ENCODE peak calls at places on chromosomes 7 and 10, in ten cellular contexts. One of them, this sample, is unnamed.
A peak's percentile ranks its signal among the peaks of the same experiment; 100 is the strongest.

GRCh38 chr7:17848516-17848915 is 91.8 kb downstream of the SNX13 start:
- DNase-seq in body of pancreas: no peak
- DNase-seq in lower leg skin: no peak
- DNase-seq in psoas muscle: no peak
- DNase-seq in OCI-LY7: no peak
- DNase-seq in ovary: no peak
- DNase-seq in CD4-positive, alpha-beta memory T cell: no peak
- DNase-seq in CD8-positive, alpha-beta memory T cell: no peak
- DNase-seq in mesendoderm: peak; percentile 1
- DNase-seq in bronchial epithelial cell: no peak
- DNase-seq in this sample: no peak

GRCh38 chr10:32437334-32437733 is 8.6 kb upstream of the CCDC7 start:
- DNase-seq in body of pancreas: no peak
- DNase-seq in lower leg skin: no peak
- DNase-seq in psoas muscle: no peak
- DNase-seq in OCI-LY7: no peak
- DNase-seq in ovary: no peak
- DNase-seq in CD4-positive, alpha-beta memory T cell: no peak
- DNase-seq in CD8-positive, alpha-beta memory T cell: no peak
- DNase-seq in mesendoderm: no peak
- DNase-seq in bronchial epithelial cell: peak; percentile 42
- DNase-seq in this sample: no peak

GRCh38 chr10:118343115-118343514 is 991 bp upstream of the FAM204A start:
- DNase-seq in body of pancreas: no peak
- DNase-seq in lower leg skin: no peak
- DNase-seq in psoas muscle: no peak
- DNase-seq in OCI-LY7: no peak
- DNase-seq in ovary: no peak
- DNase-seq in CD4-positive, alpha-beta memory T cell: no peak
- DNase-seq in CD8-positive, alpha-beta memory T cell: no peak
- DNase-seq in mesendoderm: no peak
- DNase-seq in bronchial epithelial cell: peak; percentile 88
- DNase-seq in this sample: no peak

GRCh38 chr7:83985766-83986165 is 208.8 kb downstream of the SEMA3A start:
- DNase-seq in body of pancreas: no peak
- DNase-seq in lower leg skin: no peak
- DNase-seq in psoas muscle: no peak
- DNase-seq in OCI-LY7: no peak
- DNase-seq in ovary: no peak
- DNase-seq in CD4-positive, alpha-beta memory T cell: no peak
- DNase-seq in CD8-positive, alpha-beta memory T cell: no peak
- DNase-seq in mesendoderm: no peak
- DNase-seq in bronchial epithelial cell: no peak
- DNase-seq in this sample: no peak

GRCh38 chr10:131187274-131187673 is 124.2 kb downstream of the TCERG1L start:
- DNase-seq in body of pancreas: no peak
- DNase-seq in lower leg skin: peak; percentile 75
- DNase-seq in psoas muscle: no peak
- DNase-seq in OCI-LY7: no peak
- DNase-seq in ovary: no peak
- DNase-seq in CD4-positive, alpha-beta memory T cell: no peak
- DNase-seq in CD8-positive, alpha-beta memory T cell: no peak
- DNase-seq in mesendoderm: no peak
- DNase-seq in bronchial epithelial cell: no peak
- DNase-seq in this sample: no peak

GRCh38 chr10:88728107-88728763 is 22.2 kb downstream of the LIPK start:
- DNase-seq in body of pancreas: no peak
- DNase-seq in lower leg skin: no peak
- DNase-seq in psoas muscle: no peak
- DNase-seq in OCI-LY7: peak; percentile 15
- DNase-seq in ovary: no peak
- DNase-seq in CD4-positive, alpha-beta memory T cell: no peak
- DNase-seq in CD8-positive, alpha-beta memory T cell: no peak
- DNase-seq in mesendoderm: peak; percentile 92
- DNase-seq in bronchial epithelial cell: no peak
- DNase-seq in this sample: no peak

GRCh38 chr7:135410546-135410942 is 99.4 kb downstream of the CNOT4 start:
- DNase-seq in body of pancreas: no peak
- DNase-seq in lower leg skin: no peak
- DNase-seq in psoas muscle: no peak
- DNase-seq in OCI-LY7: no peak
- DNase-seq in ovary: no peak
- DNase-seq in CD4-positive, alpha-beta memory T cell: no peak
- DNase-seq in CD8-positive, alpha-beta memory T cell: no peak
- DNase-seq in mesendoderm: no peak
- DNase-seq in bronchial epithelial cell: no peak
- DNase-seq in this sample: no peak

GRCh38 chr10:99630439-99630838 is 10.2 kb upstream of the SLC25A28 start:
- DNase-seq in body of pancreas: peak; percentile 47
- DNase-seq in lower leg skin: no peak
- DNase-seq in psoas muscle: no peak
- DNase-seq in OCI-LY7: peak; percentile 33
- DNase-seq in ovary: no peak
- DNase-seq in CD4-positive, alpha-beta memory T cell: no peak
- DNase-seq in CD8-positive, alpha-beta memory T cell: no peak
- DNase-seq in mesendoderm: no peak
- DNase-seq in bronchial epithelial cell: peak; percentile 72
- DNase-seq in this sample: no peak

GRCh38 chr10:117175901-117176534 is 21.3 kb upstream of the KCNK18 start:
- DNase-seq in body of pancreas: peak; percentile 86
- DNase-seq in lower leg skin: peak; percentile 96
- DNase-seq in psoas muscle: peak; percentile 64
- DNase-seq in OCI-LY7: peak; percentile 69
- DNase-seq in ovary: peak; percentile 75
- DNase-seq in CD4-positive, alpha-beta memory T cell: peak; percentile 62
- DNase-seq in CD8-positive, alpha-beta memory T cell: peak; percentile 50
- DNase-seq in mesendoderm: peak; percentile 71
- DNase-seq in bronchial epithelial cell: peak; percentile 55
- DNase-seq in this sample: peak; percentile 15

GRCh38 chr10:71840177-71840711 is 10.8 kb downstream of the PSAP start:
- DNase-seq in body of pancreas: peak; percentile 64
- DNase-seq in lower leg skin: no peak
- DNase-seq in psoas muscle: peak; percentile 53
- DNase-seq in OCI-LY7: no peak
- DNase-seq in ovary: peak; percentile 90
- DNase-seq in CD4-positive, alpha-beta memory T cell: no peak
- DNase-seq in CD8-positive, alpha-beta memory T cell: no peak
- DNase-seq in mesendoderm: peak; percentile 99
- DNase-seq in bronchial epithelial cell: peak; percentile 62
- DNase-seq in this sample: peak; percentile 89

GRCh38 chr7:105141068-105141467 is 127.1 kb downstream of the KMT2E start:
- DNase-seq in body of pancreas: no peak
- DNase-seq in lower leg skin: no peak
- DNase-seq in psoas muscle: no peak
- DNase-seq in OCI-LY7: peak; percentile 23
- DNase-seq in ovary: no peak
- DNase-seq in CD4-positive, alpha-beta memory T cell: no peak
- DNase-seq in CD8-positive, alpha-beta memory T cell: no peak
- DNase-seq in mesendoderm: peak; percentile 66
- DNase-seq in bronchial epithelial cell: peak; percentile 17
- DNase-seq in this sample: no peak

GRCh38 chr7:149772236-149772820 is 1.1 kb downstream of the ZNF467 start:
- DNase-seq in body of pancreas: no peak
- DNase-seq in lower leg skin: peak; percentile 89
- DNase-seq in psoas muscle: peak; percentile 35
- DNase-seq in OCI-LY7: no peak
- DNase-seq in ovary: no peak
- DNase-seq in CD4-positive, alpha-beta memory T cell: peak; percentile 23
- DNase-seq in CD8-positive, alpha-beta memory T cell: no peak
- DNase-seq in mesendoderm: peak; percentile 45
- DNase-seq in bronchial epithelial cell: no peak
- DNase-seq in this sample: no peak

GRCh38 chr7:136027160-136027559 is 50.0 kb upstream of the MTPN start:
- DNase-seq in body of pancreas: no peak
- DNase-seq in lower leg skin: no peak
- DNase-seq in psoas muscle: no peak
- DNase-seq in OCI-LY7: no peak
- DNase-seq in ovary: no peak
- DNase-seq in CD4-positive, alpha-beta memory T cell: no peak
- DNase-seq in CD8-positive, alpha-beta memory T cell: no peak
- DNase-seq in mesendoderm: no peak
- DNase-seq in bronchial epithelial cell: peak; percentile 67
- DNase-seq in this sample: no peak

GRCh38 chr10:98425511-98426352 is 10.8 kb upstream of the PYROXD2 start:
- DNase-seq in body of pancreas: peak; percentile 46
- DNase-seq in lower leg skin: peak; percentile 82
- DNase-seq in psoas muscle: no peak
- DNase-seq in OCI-LY7: peak; percentile 63
- DNase-seq in ovary: no peak
- DNase-seq in CD4-positive, alpha-beta memory T cell: peak; percentile 39
- DNase-seq in CD8-positive, alpha-beta memory T cell: peak; percentile 20
- DNase-seq in mesendoderm: peak; percentile 75
- DNase-seq in bronchial epithelial cell: peak; percentile 34
- DNase-seq in this sample: no peak

GRCh38 chr10:46555713-46556514 is 544 bp downstream of the GPRIN2 start:
- DNase-seq in body of pancreas: peak; percentile 53
- DNase-seq in lower leg skin: peak; percentile 92
- DNase-seq in psoas muscle: peak; percentile 5
- DNase-seq in OCI-LY7: no peak
- DNase-seq in ovary: peak; percentile 26
- DNase-seq in CD4-positive, alpha-beta memory T cell: no peak
- DNase-seq in CD8-positive, alpha-beta memory T cell: no peak
- DNase-seq in mesendoderm: peak; percentile 91
- DNase-seq in bronchial epithelial cell: no peak
- DNase-seq in this sample: no peak

GRCh38 chr7:19470031-19470430 is 238.8 kb downstream of the POLR1F start:
- DNase-seq in body of pancreas: no peak
- DNase-seq in lower leg skin: no peak
- DNase-seq in psoas muscle: no peak
- DNase-seq in OCI-LY7: no peak
- DNase-seq in ovary: no peak
- DNase-seq in CD4-positive, alpha-beta memory T cell: no peak
- DNase-seq in CD8-positive, alpha-beta memory T cell: no peak
- DNase-seq in mesendoderm: no peak
- DNase-seq in bronchial epithelial cell: no peak
- DNase-seq in this sample: no peak

GRCh38 chr10:121753726-121754476 is 155.7 kb upstream of the FGFR2 start:
- DNase-seq in body of pancreas: no peak
- DNase-seq in lower leg skin: no peak
- DNase-seq in psoas muscle: no peak
- DNase-seq in OCI-LY7: peak; percentile 6
- DNase-seq in ovary: no peak
- DNase-seq in CD4-positive, alpha-beta memory T cell: no peak
- DNase-seq in CD8-positive, alpha-beta memory T cell: no peak
- DNase-seq in mesendoderm: no peak
- DNase-seq in bronchial epithelial cell: peak; percentile 98
- DNase-seq in this sample: peak; percentile 46

GRCh38 chr10:94150541-94151184 is 156.9 kb downstream of the PLCE1 start:
- DNase-seq in body of pancreas: no peak
- DNase-seq in lower leg skin: no peak
- DNase-seq in psoas muscle: no peak
- DNase-seq in OCI-LY7: no peak
- DNase-seq in ovary: no peak
- DNase-seq in CD4-positive, alpha-beta memory T cell: no peak
- DNase-seq in CD8-positive, alpha-beta memory T cell: no peak
- DNase-seq in mesendoderm: peak; percentile 40
- DNase-seq in bronchial epithelial cell: no peak
- DNase-seq in this sample: no peak
- H3K4me3 ChIP-seq in body of pancreas: no peak overlapping the region
- H3K4me3 ChIP-seq in lower leg skin: no peak overlapping the region
- H3K4me3 ChIP-seq in psoas muscle: no peak overlapping the region
- H3K4me3 ChIP-seq in OCI-LY7: no peak overlapping the region
- H3K4me3 ChIP-seq in ovary: no peak overlapping the region
- H3K4me3 ChIP-seq in CD4-positive, alpha-beta memory T cell: no peak overlapping the region
- H3K4me3 ChIP-seq in CD8-positive, alpha-beta memory T cell: no peak overlapping the region
- H3K4me3 ChIP-seq in mesendoderm: no peak overlapping the region
- H3K4me3 ChIP-seq in bronchial epithelial cell: no peak overlapping the region
- H3K4me3 ChIP-seq in this sample: no peak overlapping the region

DNA sequence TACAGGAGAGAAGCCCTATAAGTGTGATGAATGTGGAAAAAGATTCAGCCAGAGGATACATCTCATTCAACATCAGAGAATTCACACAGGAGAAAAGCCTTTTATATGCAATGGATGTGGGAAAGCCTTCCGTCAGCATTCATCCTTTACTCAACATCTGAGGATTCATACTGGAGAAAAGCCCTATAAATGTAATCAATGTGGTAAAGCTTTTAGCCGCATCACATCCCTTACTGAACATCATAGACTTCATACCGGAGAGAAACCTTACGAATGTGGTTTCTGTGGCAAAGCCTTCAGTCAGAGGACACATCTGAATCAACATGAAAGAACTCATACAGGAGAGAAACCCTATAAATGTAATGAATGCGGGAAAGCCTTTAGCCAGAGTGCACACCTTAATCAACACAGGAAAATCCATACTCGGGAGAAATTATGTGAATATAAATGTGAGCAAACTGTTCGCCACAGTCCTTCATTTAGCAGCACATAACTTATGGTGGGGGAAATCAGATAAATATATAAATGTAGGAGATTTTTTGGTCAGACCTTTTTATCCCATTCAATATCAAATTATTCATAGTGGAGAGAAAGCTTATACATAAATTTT is 12.1 kb upstream of the MRPS17 start:
- DNase-seq in body of pancreas: no peak
- DNase-seq in lower leg skin: no peak
- DNase-seq in psoas muscle: no peak
- DNase-seq in OCI-LY7: no peak
- DNase-seq in ovary: no peak
- DNase-seq in CD4-positive, alpha-beta memory T cell: no peak
- DNase-seq in CD8-positive, alpha-beta memory T cell: no peak
- DNase-seq in mesendoderm: no peak
- DNase-seq in bronchial epithelial cell: no peak
- DNase-seq in this sample: no peak
- H3K4me3 ChIP-seq in body of pancreas: no peak overlapping the region
- H3K4me3 ChIP-seq in lower leg skin: no peak overlapping the region
- H3K4me3 ChIP-seq in psoas muscle: no peak overlapping the region
- H3K4me3 ChIP-seq in OCI-LY7: no peak overlapping the region
- H3K4me3 ChIP-seq in ovary: no peak overlapping the region
- H3K4me3 ChIP-seq in CD4-positive, alpha-beta memory T cell: no peak overlapping the region
- H3K4me3 ChIP-seq in CD8-positive, alpha-beta memory T cell: no peak overlapping the region
- H3K4me3 ChIP-seq in mesendoderm: peak overlapping the region; percentile 9
- H3K4me3 ChIP-seq in bronchial epithelial cell: no peak overlapping the region
- H3K4me3 ChIP-seq in this sample: no peak overlapping the region

GRCh38 chr7:126411032-126411820 is 841.5 kb downstream of the GRM8 start:
- DNase-seq in body of pancreas: no peak
- DNase-seq in lower leg skin: no peak
- DNase-seq in psoas muscle: no peak
- DNase-seq in OCI-LY7: no peak
- DNase-seq in ovary: no peak
- DNase-seq in CD4-positive, alpha-beta memory T cell: no peak
- DNase-seq in CD8-positive, alpha-beta memory T cell: no peak
- DNase-seq in mesendoderm: no peak
- DNase-seq in bronchial epithelial cell: no peak
- DNase-seq in this sample: no peak
- H3K4me3 ChIP-seq in body of pancreas: no peak overlapping the region
- H3K4me3 ChIP-seq in lower leg skin: no peak overlapping the region
- H3K4me3 ChIP-seq in psoas muscle: no peak overlapping the region
- H3K4me3 ChIP-seq in OCI-LY7: no peak overlapping the region
- H3K4me3 ChIP-seq in ovary: no peak overlapping the region
- H3K4me3 ChIP-seq in CD4-positive, alpha-beta memory T cell: no peak overlapping the region
- H3K4me3 ChIP-seq in CD8-positive, alpha-beta memory T cell: no peak overlapping the region
- H3K4me3 ChIP-seq in mesendoderm: no peak overlapping the region
- H3K4me3 ChIP-seq in bronchial epithelial cell: no peak overlapping the region
- H3K4me3 ChIP-seq in this sample: no peak overlapping the region

DNA sequence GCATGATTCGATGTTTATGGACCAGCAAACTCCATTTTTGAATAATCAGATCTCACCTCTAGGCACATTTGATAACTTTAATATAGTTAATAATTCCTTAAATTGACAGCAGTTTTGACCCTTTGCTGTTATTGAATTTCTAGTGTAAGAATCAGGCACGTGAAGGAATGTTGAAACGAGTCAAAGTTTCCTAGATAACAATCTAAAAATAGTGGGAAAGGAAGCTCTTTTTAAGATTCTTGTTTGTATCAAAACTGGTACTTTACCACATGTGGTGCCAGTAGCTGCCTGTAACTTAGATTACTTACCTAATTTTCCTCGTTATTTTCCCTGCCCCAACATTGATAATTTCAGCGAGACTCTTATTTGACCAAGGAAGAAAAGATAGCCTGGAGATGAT is 757.8 kb upstream of the KCND2 start:
- DNase-seq in body of pancreas: no peak
- DNase-seq in lower leg skin: no peak
- DNase-seq in psoas muscle: no peak
- DNase-seq in OCI-LY7: no peak
- DNase-seq in ovary: no peak
- DNase-seq in CD4-positive, alpha-beta memory T cell: no peak
- DNase-seq in CD8-positive, alpha-beta memory T cell: no peak
- DNase-seq in mesendoderm: no peak
- DNase-seq in bronchial epithelial cell: no peak
- DNase-seq in this sample: no peak
- H3K4me3 ChIP-seq in body of pancreas: no peak overlapping the region
- H3K4me3 ChIP-seq in lower leg skin: no peak overlapping the region
- H3K4me3 ChIP-seq in psoas muscle: no peak overlapping the region
- H3K4me3 ChIP-seq in OCI-LY7: no peak overlapping the region
- H3K4me3 ChIP-seq in ovary: no peak overlapping the region
- H3K4me3 ChIP-seq in CD4-positive, alpha-beta memory T cell: no peak overlapping the region
- H3K4me3 ChIP-seq in CD8-positive, alpha-beta memory T cell: no peak overlapping the region
- H3K4me3 ChIP-seq in mesendoderm: no peak overlapping the region
- H3K4me3 ChIP-seq in bronchial epithelial cell: no peak overlapping the region
- H3K4me3 ChIP-seq in this sample: no peak overlapping the region